ENCODE peak calls at places on chromosomes 12 and 14, in six cellular contexts. F is GM03348; R is hippocampal formation; Q is non-pigmented ciliary epithelial cell; P is endothelial cell; E is activated CD4-positive, alpha-beta T cell treated with anti-CD3 and anti-CD28 coated beads for 24 hours. H is an unnamed sample.

GRCh38 chr14:101199028-101199770 is 295.7 kb upstream of the RTL1 start:
- DNase-seq in F (no peak), R (no peak), Q (no peak), P (no peak), E (no peak), H (no peak)

GRCh38 chr12:52074656-52075408 is 4.7 kb upstream of the SMIM41 start:
- DNase-seq in F (no peak), R (no peak), Q (no peak), P (no peak), E (no peak), H (no peak)

GRCh38 chr12:64544796-64545382 is 65.4 kb upstream of the RASSF3 start:
- DNase-seq in F (no peak), R (no peak), Q (no peak), P (no peak), E (no peak), H (no peak)

GRCh38 chr12:3168775-3169221 is 91.6 kb downstream of the TSPAN9 start:
- DNase-seq in F (peak; percentile 91), R (no peak), Q (peak; percentile 97), P (no peak), E (peak; percentile 41), H (no peak)

GRCh38 chr14:74333909-74334308 is 14.4 kb upstream of the VRTN start:
- DNase-seq in F (peak; percentile 63), R (no peak), Q (peak; percentile 83), P (no peak), E (no peak), H (no peak)

GRCh38 chr12:100753837-100754236 is 40.7 kb upstream of the ANO4 start:
- DNase-seq in F (no peak), R (no peak), Q (no peak), P (no peak), E (no peak), H (no peak)

GRCh38 chr14:98114122-98114895 is 1157.7 kb downstream of the BCL11B start:
- DNase-seq in F (no peak), R (no peak), Q (no peak), P (no peak), E (no peak), H (no peak)

GRCh38 chr14:56846970-56847928 is 37.0 kb upstream of the OTX2 start:
- DNase-seq in F (no peak), R (no peak), Q (no peak), P (no peak), E (no peak), H (no peak)

GRCh38 chr12:8950287-8950574 is 786 bp upstream of the M6PR start:
- DNase-seq in F (no peak), R (no peak), Q (peak; percentile 1), P (no peak), E (no peak), H (no peak)

GRCh38 chr12:94952325-94952724 is 51.2 kb downstream of the NDUFA12 start:
- DNase-seq in F (no peak), R (no peak), Q (no peak), P (no peak), E (no peak), H (no peak)